ENCODE peak calls at places on chromosomes 5 and 9, in eight cellular contexts. S, C, O, W, A, E, Y and K are unnamed samples.

GRCh38 chr5:119359737-119360413 is 4.1 kb downstream of the TNFAIP8 start:
- DNase-seq in S (no peak), C (no peak), O (no peak), W (no peak), A (no peak), E (no peak), Y (no peak), K (no peak)

GRCh38 chr5:16805478-16805877 is 130.6 kb downstream of the MYO10 start:
- DNase-seq in S (no peak), C (peak; percentile 71), O (no peak), W (no peak), A (no peak), E (no peak), Y (no peak), K (no peak)

GRCh38 chr9:34127035-34127948 is 794 bp upstream of the DCAF12 start:
- DNase-seq in S (no peak), C (no peak), O (no peak), W (no peak), A (no peak), E (no peak), Y (no peak), K (no peak)

GRCh38 chr9:129178983-129179382 is 922 bp upstream of the IER5L start:
- DNase-seq in S (no peak), C (no peak), O (no peak), W (no peak), A (no peak), E (no peak), Y (no peak), K (no peak)

GRCh38 chr9:110640736-110641135 is 27.9 kb upstream of the MUSK start:
- DNase-seq in S (no peak), C (no peak), O (peak; percentile 40), W (no peak), A (no peak), E (no peak), Y (no peak), K (no peak)

GRCh38 chr5:98753507-98753906 is 20.0 kb upstream of the RGMB start:
- DNase-seq in S (no peak), C (no peak), O (no peak), W (no peak), A (no peak), E (no peak), Y (no peak), K (no peak)

GRCh38 chr5:66529704-66530103 is 66.5 kb upstream of the MAST4 start:
- DNase-seq in S (no peak), C (no peak), O (no peak), W (no peak), A (no peak), E (no peak), Y (no peak), K (no peak)

GRCh38 chr5:155434681-155435080 is 421.1 kb downstream of the KIF4B start:
- DNase-seq in S (no peak), C (no peak), O (no peak), W (no peak), A (no peak), E (no peak), Y (no peak), K (no peak)

GRCh38 chr9:19935422-19935821 is 146.6 kb upstream of the SLC24A2 start:
- DNase-seq in S (no peak), C (no peak), O (no peak), W (no peak), A (no peak), E (no peak), Y (no peak), K (no peak)

GRCh38 chr5:90264930-90265857 is 144.4 kb downstream of the CETN3 start:
- DNase-seq in S (peak; percentile 39), C (no peak), O (peak; percentile 56), W (peak; percentile 40), A (peak; percentile 47), E (peak; percentile 87), Y (peak; percentile 76), K (peak; percentile 72)

GRCh38 chr9:120583958-120584369 is 4.0 kb upstream of the CDK5RAP2 start:
- DNase-seq in S (no peak), C (peak; percentile 51), O (peak; percentile 92), W (no peak), A (no peak), E (peak; percentile 75), Y (peak; percentile 74), K (no peak)

GRCh38 chr9:115261656-115262081 is 143.7 kb upstream of the TNC start:
- DNase-seq in S (no peak), C (no peak), O (peak; percentile 40), W (no peak), A (no peak), E (no peak), Y (no peak), K (no peak)

GRCh38 chr5:178872302-178872701 is 12.5 kb downstream of the ZNF354B start:
- DNase-seq in S (no peak), C (no peak), O (no peak), W (no peak), A (no peak), E (no peak), Y (no peak), K (no peak)

GRCh38 chr9:107708786-107709185 is 219.2 kb upstream of the KLF4 start:
- DNase-seq in S (no peak), C (no peak), O (no peak), W (no peak), A (no peak), E (no peak), Y (no peak), K (no peak)

GRCh38 chr9:107710552-107710951 is 221.0 kb upstream of the KLF4 start:
- DNase-seq in S (no peak), C (no peak), O (no peak), W (no peak), A (no peak), E (no peak), Y (no peak), K (no peak)

GRCh38 chr9:107710988-107711387 is 221.4 kb upstream of the KLF4 start:
- DNase-seq in S (no peak), C (no peak), O (no peak), W (no peak), A (no peak), E (no peak), Y (no peak), K (no peak)

GRCh38 chr9:107711528-107711927 is 222.0 kb upstream of the KLF4 start:
- DNase-seq in S (no peak), C (peak; percentile 87), O (peak; percentile 86), W (no peak), A (no peak), E (peak; percentile 87), Y (no peak), K (no peak)

DNA sequence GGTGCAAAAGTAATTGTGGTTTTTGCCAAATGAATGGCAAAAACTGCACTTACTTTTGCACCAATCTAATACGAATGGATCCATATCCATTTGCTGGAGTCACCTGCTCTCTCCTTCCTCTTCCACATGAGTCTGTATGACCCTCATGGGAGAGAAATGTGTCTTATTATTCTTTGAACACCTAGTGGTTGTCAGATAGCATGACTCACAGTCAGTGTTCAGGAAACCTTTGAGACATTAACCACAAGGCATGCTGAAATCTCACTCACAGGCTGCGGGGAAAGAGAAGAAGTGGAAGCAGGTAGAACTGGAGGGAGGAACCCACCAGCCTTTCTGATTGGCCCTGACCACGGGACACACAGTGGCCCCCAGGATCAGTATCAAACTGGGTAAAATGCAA is 222.8 kb upstream of the KLF4 start:
- DNase-seq in S (no peak), C (no peak), O (peak; percentile 88), W (no peak), A (no peak), E (peak; percentile 82), Y (no peak), K (no peak)
- TF ChIP-seq CTCF in S (no peak), C (no peak), O (no peak), W (peak; percentile 7), A (no peak), E (peak; percentile 40), Y (no peak), K (no peak)

DNA sequence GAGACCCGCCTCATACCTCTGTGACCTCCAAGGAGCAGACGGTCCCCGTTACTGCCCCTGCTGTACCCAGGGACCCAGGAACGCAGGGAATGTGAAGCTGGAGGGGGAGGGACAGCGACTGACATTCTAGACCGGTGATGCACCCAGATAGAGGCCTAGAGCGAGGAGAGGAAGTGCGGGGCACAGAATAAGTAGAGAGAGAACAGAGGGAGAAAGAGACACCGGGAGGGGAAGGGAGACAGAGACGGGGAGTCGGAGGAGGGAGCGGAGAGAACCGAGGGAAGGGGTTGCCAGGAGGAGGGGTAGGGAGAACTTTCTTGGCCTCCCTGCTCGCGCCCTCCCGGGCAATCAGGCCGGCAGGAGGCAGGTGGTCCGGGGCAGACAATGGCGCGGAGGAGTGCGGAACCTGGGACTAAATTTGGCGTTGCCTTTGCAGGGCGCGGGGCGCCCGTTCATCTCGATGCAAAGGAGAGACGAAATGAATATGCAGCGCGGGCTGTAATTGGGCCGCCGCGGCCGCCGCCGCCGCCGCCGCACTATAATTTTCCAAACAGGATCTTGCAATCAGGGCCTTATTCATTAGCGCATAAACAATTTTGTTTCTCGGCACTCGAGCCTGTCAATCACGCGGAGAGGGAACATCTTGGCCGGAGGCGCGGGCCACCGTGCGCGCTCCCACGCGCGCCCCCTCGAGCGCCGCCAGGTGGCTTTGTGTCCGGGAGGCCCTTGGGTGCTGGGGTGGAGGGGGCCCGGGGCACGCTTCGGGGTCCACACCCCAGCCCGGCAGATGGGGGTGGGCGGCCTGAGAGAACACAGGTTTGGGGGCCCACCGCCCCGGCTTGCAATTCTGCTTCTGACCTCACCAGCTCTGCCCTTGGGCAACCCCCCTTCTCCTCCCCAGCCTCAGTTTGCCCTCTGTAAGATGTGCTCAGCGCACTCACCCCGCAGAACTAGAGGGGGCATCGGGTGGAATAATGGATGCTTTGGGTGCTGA is 32.9 kb downstream of the NDUFA8 start:
- DNase-seq in S (no peak), C (no peak), O (peak; percentile 42), W (no peak), A (no peak), E (peak; percentile 43), Y (peak; percentile 49), K (no peak)
- TF ChIP-seq CTCF in S (no peak), C (peak; percentile 20), O (no peak), W (no peak), A (no peak), E (no peak), Y (no peak), K (peak; percentile 23)

DNA sequence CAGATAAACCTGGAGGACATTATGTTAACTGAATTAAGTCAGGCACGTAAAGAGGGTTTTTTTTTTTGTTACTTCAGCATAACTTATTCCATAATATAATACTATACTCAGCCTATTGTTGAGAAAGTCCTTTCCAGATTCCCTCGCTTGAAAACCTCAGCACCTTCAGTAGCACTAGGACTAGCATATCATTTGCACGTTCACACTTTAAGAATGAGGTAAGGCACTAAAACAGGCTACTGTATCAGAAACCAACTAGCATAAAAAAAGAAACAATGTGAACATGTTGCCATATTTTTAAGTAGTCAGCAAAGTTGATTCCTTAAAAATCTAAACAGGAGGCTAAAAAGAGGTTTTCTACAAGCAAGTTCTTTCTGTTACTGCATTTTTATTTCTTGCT is 504.0 kb downstream of the PTPRD start:
- DNase-seq in S (no peak), C (no peak), O (no peak), W (no peak), A (no peak), E (no peak), Y (no peak), K (no peak)
- TF ChIP-seq CTCF in S (no peak), C (no peak), O (no peak), W (no peak), A (no peak), E (no peak), Y (no peak), K (no peak)

DNA sequence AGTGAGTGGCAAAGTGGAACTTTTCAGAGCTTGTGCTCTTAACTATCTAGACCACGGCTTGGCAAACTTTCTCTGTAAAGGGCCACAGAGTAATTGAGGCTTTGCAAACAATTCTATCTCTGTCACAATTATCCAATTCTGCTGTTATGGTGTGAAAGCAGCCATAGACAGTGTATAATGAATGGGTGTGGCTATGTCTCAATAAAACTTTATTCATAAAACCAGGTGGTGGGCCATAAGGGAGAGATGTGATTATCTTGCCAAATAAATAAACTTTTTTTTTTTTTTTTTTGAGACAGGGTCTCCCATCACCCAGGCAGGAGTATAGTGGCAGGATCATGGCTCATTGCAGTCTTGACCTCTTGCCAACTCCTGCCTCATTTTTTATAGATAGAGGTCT is 78.7 kb upstream of the GNA14 start:
- DNase-seq in S (no peak), C (no peak), O (no peak), W (no peak), A (no peak), E (no peak), Y (no peak), K (no peak)
- TF ChIP-seq CTCF in S (no peak), C (no peak), O (no peak), W (no peak), A (no peak), E (no peak), Y (no peak), K (no peak)